ENCODE peak calls at places on chromosome 6, in ten cellular contexts. M, T, V, D, Z, S, L, I, B and G are unnamed samples.

GRCh38 chr6:47992805-47993204 is 118.2 kb downstream of the PTCHD4 start:
- DNase-seq in M (no peak), T (no peak), V (no peak), D (peak; percentile 29), Z (no peak), S (no peak), L (no peak), I (no peak), B (no peak), G (no peak)

GRCh38 chr6:121187200-121187832 is 147.0 kb downstream of the TBC1D32 start:
- DNase-seq in M (no peak), T (no peak), V (no peak), D (no peak), Z (no peak), S (no peak), L (no peak), I (no peak), B (no peak), G (no peak)

GRCh38 chr6:7238900-7239589 is 74.0 kb downstream of the SSR1 start:
- DNase-seq in M (no peak), T (peak; percentile 75), V (peak; percentile 79), D (peak; percentile 89), Z (peak; percentile 95), S (peak; percentile 97), L (peak; percentile 88), I (peak; percentile 77), B (peak; percentile 94), G (peak; percentile 58)

GRCh38 chr6:23245559-23245958 is 676.2 kb downstream of the HDGFL1 start:
- DNase-seq in M (no peak), T (no peak), V (no peak), D (no peak), Z (no peak), S (no peak), L (no peak), I (no peak), B (no peak), G (no peak)

GRCh38 chr6:12580296-12580695 is 136.3 kb upstream of the PHACTR1 start:
- DNase-seq in M (no peak), T (no peak), V (no peak), D (no peak), Z (no peak), S (no peak), L (no peak), I (no peak), B (no peak), G (no peak)

GRCh38 chr6:166106076-166106686 is 61.5 kb downstream of the TBXT start:
- DNase-seq in M (peak; percentile 32), T (peak; percentile 64), V (peak; percentile 74), D (peak; percentile 60), Z (peak; percentile 39), S (peak; percentile 81), L (no peak), I (peak; percentile 24), B (no peak), G (peak; percentile 14)

GRCh38 chr6:34696189-34696738 is 303 bp downstream of the ILRUN start:
- DNase-seq in M (no peak), T (peak; percentile 32), V (no peak), D (no peak), Z (no peak), S (no peak), L (peak; percentile 60), I (no peak), B (peak; percentile 85), G (peak; percentile 51)

GRCh38 chr6:80872194-80872950 is 765.9 kb downstream of the BCKDHB start:
- DNase-seq in M (no peak), T (no peak), V (no peak), D (peak; percentile 22), Z (no peak), S (no peak), L (no peak), I (no peak), B (no peak), G (no peak)

GRCh38 chr6:109393882-109394281 is 11.6 kb upstream of the CD164 start:
- DNase-seq in M (no peak), T (no peak), V (no peak), D (no peak), Z (no peak), S (no peak), L (no peak), I (peak; percentile 6), B (no peak), G (peak; percentile 79)

GRCh38 chr6:84220809-84221409 is 6.5 kb downstream of the CEP162 start:
- DNase-seq in M (peak; percentile 6), T (no peak), V (no peak), D (no peak), Z (peak; percentile 4), S (no peak), L (no peak), I (no peak), B (no peak), G (peak; percentile 11)

GRCh38 chr6:32835167-32835893 is 3.2 kb downstream of the TAP2 start:
- DNase-seq in M (no peak), T (no peak), V (no peak), D (no peak), Z (no peak), S (no peak), L (no peak), I (no peak), B (no peak), G (no peak)

GRCh38 chr6:72286911-72287311 is 335.0 kb upstream of the KCNQ5 start:
- DNase-seq in M (no peak), T (no peak), V (no peak), D (no peak), Z (no peak), S (no peak), L (no peak), I (no peak), B (no peak), G (peak; percentile 12)

GRCh38 chr6:17907467-17908229 is 79.8 kb downstream of the KIF13A start:
- DNase-seq in M (peak; percentile 95), T (no peak), V (no peak), D (peak; percentile 47), Z (no peak), S (peak; percentile 25), L (peak; percentile 83), I (peak; percentile 39), B (peak; percentile 69), G (peak; percentile 98)

GRCh38 chr6:166418691-166419143 is 36.0 kb upstream of the MPC1 start:
- DNase-seq in M (no peak), T (no peak), V (no peak), D (no peak), Z (no peak), S (no peak), L (no peak), I (no peak), B (peak; percentile 43), G (no peak)

GRCh38 chr6:34514593-34515472 is 41.3 kb downstream of the SPDEF start:
- DNase-seq in M (peak; percentile 44), T (no peak), V (no peak), D (peak; percentile 38), Z (no peak), S (no peak), L (no peak), I (no peak), B (peak; percentile 58), G (no peak)

GRCh38 chr6:158708239-158708638 is 58.4 kb downstream of the SYTL3 start:
- DNase-seq in M (no peak), T (no peak), V (no peak), D (peak; percentile 56), Z (no peak), S (no peak), L (no peak), I (no peak), B (no peak), G (no peak)

GRCh38 chr6:116680880-116681672 is at the start of gene KPNA5:
- DNase-seq in M (peak; percentile 46), T (peak; percentile 92), V (peak; percentile 90), D (peak; percentile 90), Z (peak; percentile 86), S (peak; percentile 94), L (peak; percentile 93), I (peak; percentile 84), B (peak; percentile 96), G (peak; percentile 84)

GRCh38 chr6:31920803-31921202 is 6.7 kb upstream of the C2 start:
- DNase-seq in M (no peak), T (no peak), V (no peak), D (no peak), Z (no peak), S (no peak), L (no peak), I (no peak), B (no peak), G (no peak)

GRCh38 chr6:110681543-110682459 is 133.5 kb downstream of the CDK19 start:
- DNase-seq in M (no peak), T (no peak), V (no peak), D (no peak), Z (peak; percentile 18), S (no peak), L (no peak), I (no peak), B (no peak), G (peak; percentile 6)

GRCh38 chr6:27531772-27532459 is 59.0 kb upstream of the ZNF184 start:
- DNase-seq in M (no peak), T (no peak), V (no peak), D (no peak), Z (no peak), S (no peak), L (no peak), I (no peak), B (no peak), G (peak; percentile 67)

GRCh38 chr6:2020909-2021308 is 224.5 kb downstream of the GMDS start:
- DNase-seq in M (no peak), T (no peak), V (no peak), D (no peak), Z (peak; percentile 24), S (no peak), L (no peak), I (no peak), B (no peak), G (peak; percentile 83)

GRCh38 chr6:159604443-159604956 is 88.5 kb downstream of the SOD2 start:
- DNase-seq in M (no peak), T (no peak), V (no peak), D (no peak), Z (no peak), S (no peak), L (no peak), I (no peak), B (no peak), G (no peak)

GRCh38 chr6:57247603-57248002 is 25.5 kb upstream of the RAB23 start:
- DNase-seq in M (no peak), T (no peak), V (no peak), D (no peak), Z (no peak), S (no peak), L (no peak), I (no peak), B (no peak), G (no peak)

GRCh38 chr6:80163754-80164187 is 57.3 kb downstream of the BCKDHB start:
- DNase-seq in M (no peak), T (peak; percentile 20), V (no peak), D (no peak), Z (no peak), S (no peak), L (no peak), I (no peak), B (no peak), G (peak; percentile 91)

GRCh38 chr6:150925655-150925928 is 60.1 kb downstream of the MTHFD1L start:
- DNase-seq in M (no peak), T (no peak), V (no peak), D (no peak), Z (no peak), S (no peak), L (no peak), I (no peak), B (no peak), G (no peak)

GRCh38 chr6:129364767-129365166 is 345.2 kb downstream of the ARHGAP18 start:
- DNase-seq in M (no peak), T (no peak), V (no peak), D (no peak), Z (no peak), S (no peak), L (no peak), I (no peak), B (no peak), G (no peak)

GRCh38 chr6:101509556-101509955 is 116.0 kb downstream of the GRIK2 start:
- DNase-seq in M (no peak), T (no peak), V (no peak), D (no peak), Z (no peak), S (no peak), L (no peak), I (no peak), B (no peak), G (no peak)

GRCh38 chr6:2792330-2792729 is 27.1 kb downstream of the WRNIP1 start:
- DNase-seq in M (no peak), T (no peak), V (no peak), D (no peak), Z (no peak), S (no peak), L (no peak), I (no peak), B (no peak), G (peak; percentile 83)